ENCODE peak calls at places on chromosomes 4 and X, in seven cellular contexts. B, D, R, Z, W, L and I are unnamed samples.

GRCh38 chrX:3384330-3384729 is 37.9 kb upstream of the MXRA5 start:
- DNase-seq in Z (no peak), L (no peak), D (no peak), B (no peak), W (no peak), R (no peak), I (no peak)

GRCh38 chrX:10794203-10794630 is 173.8 kb upstream of the MID1 start:
- DNase-seq in L (no peak), B (no peak), R (no peak), D (no peak), Z (no peak), W (no peak), I (no peak)

GRCh38 chr4:77734928-77735327 is 84.2 kb downstream of the CNOT6L start:
- DNase-seq in Z (peak), W (no peak), L (no peak), B (no peak), D (no peak), R (no peak), I (no peak)

GRCh38 chr4:74100531-74100930 is 1.5 kb upstream of the CXCL2 start:
- DNase-seq in R (no peak), D (no peak), L (no peak), B (no peak), W (no peak), Z (no peak), I (no peak)

GRCh38 chrX:104187931-104188330 is 21.7 kb downstream of the FAM199X start:
- DNase-seq in D (no peak), L (no peak), R (no peak), B (no peak), Z (no peak), W (no peak), I (no peak)

GRCh38 chr4:77600521-77601451 is 4.8 kb upstream of the CXCL13 start:
- DNase-seq in L (no peak), Z (peak), D (no peak), B (peak), R (peak), W (no peak), I (no peak)

GRCh38 chrX:85365370-85365995 is 14.0 kb downstream of the POF1B start:
- DNase-seq in W (no peak), B (no peak), D (no peak), Z (no peak), R (no peak), L (no peak), I (no peak)

GRCh38 chrX:103549920-103550319 is 30.6 kb upstream of the RAB40A start:
- DNase-seq in D (no peak), W (no peak), B (no peak), R (no peak), L (no peak), Z (no peak), I (no peak)

GRCh38 chr4:79576480-79576803 is 168.4 kb upstream of the GK2 start:
- DNase-seq in R (peak), L (no peak), D (no peak), Z (no peak), W (no peak), B (no peak), I (no peak)

GRCh38 chr4:49032440-49033161 is 46.5 kb downstream of the CWH43 start:
- DNase-seq in Z (no peak), B (no peak), W (no peak), R (peak), D (no peak), L (no peak), I (no peak)

GRCh38 chr4:122045533-122045932 is 93.7 kb upstream of the TRPC3 start:
- DNase-seq in R (peak), Z (no peak), L (no peak), B (no peak), D (no peak), W (no peak), I (no peak)

GRCh38 chrX:68827256-68827655 is 1.6 kb upstream of the EFNB1 start:
- DNase-seq in R (no peak), B (no peak), Z (no peak), W (no peak), D (no peak), L (peak), I (no peak)

GRCh38 chr4:118086334-118086733 is 52.0 kb downstream of the NDST3 start:
- DNase-seq in L (no peak), R (no peak), Z (no peak), B (no peak), W (no peak), D (no peak), I (no peak)
- TF ChIP-seq EP300 in L (no peak), R (no peak), Z (no peak), B (no peak), W (no peak), D (no peak), I (no peak)

GRCh38 chr4:94409947-94410346 is 41.8 kb upstream of the PDLIM5 start:
- DNase-seq in R (no peak), Z (no peak), L (no peak), B (no peak), W (no peak), D (no peak), I (no peak)

GRCh38 chr4:94411296-94411695 is 40.4 kb upstream of the PDLIM5 start:
- DNase-seq in D (no peak), B (no peak), Z (no peak), L (no peak), R (no peak), W (no peak), I (no peak)

GRCh38 chr4:94410678-94411206 is 41.0 kb upstream of the PDLIM5 start:
- DNase-seq in B (no peak), D (no peak), Z (peak), W (peak), R (peak), L (no peak), I (peak)

GRCh38 chr4:94413085-94413685 is 38.6 kb upstream of the PDLIM5 start:
- DNase-seq in Z (no peak), R (no peak), W (no peak), B (no peak), D (no peak), L (no peak), I (no peak)

DNA sequence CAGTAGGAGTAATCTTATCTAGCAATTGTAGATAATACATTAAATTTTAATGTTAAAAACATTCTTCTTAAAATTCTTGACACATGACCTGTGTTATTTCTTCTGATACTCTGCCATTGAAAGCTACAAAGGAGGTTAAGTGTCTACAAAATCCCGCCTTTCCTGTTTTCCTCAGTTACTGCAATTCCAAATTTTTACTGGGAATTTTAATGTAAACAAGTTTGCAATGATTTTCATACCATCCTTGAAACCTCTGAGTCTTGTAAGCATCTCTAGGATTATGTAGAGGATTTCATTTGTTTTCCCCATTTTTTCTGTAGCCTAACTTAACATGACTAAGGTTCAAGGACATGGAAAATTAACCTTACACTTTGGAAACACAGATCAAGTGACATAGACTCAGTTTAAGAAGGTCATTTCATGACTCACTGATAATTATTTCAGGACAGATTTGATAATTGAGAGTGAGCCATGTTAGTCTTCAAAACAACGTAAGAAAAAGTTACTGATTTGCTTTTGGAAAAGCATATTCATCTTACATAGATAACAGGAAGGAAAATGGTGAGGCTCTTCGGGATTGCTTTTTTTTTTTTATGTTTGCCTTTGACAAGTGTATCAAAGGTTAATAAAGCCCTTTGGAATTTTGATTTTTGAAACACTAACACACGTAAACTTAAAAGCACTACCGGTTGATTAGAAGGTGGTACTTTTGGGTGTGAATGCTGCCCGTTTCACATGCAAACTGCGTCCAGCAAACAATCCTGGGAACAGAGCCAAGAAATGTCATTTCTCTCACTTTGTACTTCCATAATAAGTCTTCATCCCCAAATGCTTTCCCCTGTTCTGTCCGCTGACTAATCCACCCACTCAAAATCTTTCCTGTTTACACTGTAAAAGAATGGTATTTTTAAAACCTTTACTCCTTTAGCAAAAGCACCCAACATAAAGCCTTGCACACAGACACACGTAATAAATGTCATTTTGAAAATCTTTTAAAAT is 39.4 kb upstream of the PDLIM5 start:
- DNase-seq in D (no peak), R (peak), Z (no peak), L (no peak), W (peak), B (no peak), I (no peak)
- H3K4me3 ChIP-seq in D (peak), R (peak), Z (no peak), L (peak), W (peak), B (no peak), I (no peak)

DNA sequence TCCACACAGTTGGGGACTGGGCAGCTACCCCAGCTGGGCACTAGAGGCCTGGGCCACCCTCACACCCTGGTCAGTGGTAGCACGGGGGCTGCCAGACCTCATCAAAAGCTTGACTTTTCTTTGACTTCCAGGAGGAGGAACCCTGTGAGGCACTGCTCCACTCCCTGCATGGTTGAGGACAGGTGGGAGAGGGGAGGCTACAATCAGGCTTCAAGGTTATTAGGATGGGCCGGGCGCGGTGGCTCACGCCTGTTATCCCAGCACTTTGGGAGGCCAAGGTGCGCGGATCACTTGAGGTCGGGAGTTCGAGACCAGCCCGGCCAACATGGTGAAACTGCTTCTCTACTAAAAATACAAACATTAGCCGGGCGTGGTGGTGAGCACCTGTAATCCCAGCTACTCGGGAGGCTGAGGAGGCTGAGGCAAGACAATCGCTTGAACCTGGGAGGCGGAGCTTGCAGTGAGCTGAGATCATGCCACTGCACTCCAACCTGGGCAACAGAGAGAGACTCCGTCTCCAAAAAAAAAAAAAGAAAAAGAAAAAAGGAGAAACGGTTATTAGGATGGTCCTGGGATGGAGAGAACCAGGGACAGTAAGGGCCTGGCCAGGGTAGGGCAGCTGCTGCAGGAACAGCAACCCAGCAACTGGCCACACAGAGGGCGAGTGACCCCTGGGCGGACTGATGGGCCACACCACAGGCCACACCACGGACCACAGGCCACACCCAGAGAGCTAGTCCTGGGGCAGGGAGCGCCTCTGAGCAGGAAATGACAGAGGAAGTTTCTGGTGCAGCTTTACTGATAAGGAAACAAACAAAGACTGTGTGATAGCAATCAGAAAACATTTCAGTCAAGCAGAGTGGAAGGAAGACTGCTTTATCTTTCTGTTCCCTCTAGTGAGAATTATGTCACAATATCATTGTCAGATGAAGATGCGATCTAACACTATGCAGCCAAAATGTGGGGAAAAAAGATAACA is 20.5 kb upstream of the OPN1LW start:
- DNase-seq in R (peak), Z (peak), L (no peak), D (no peak), W (no peak), B (peak), I (peak)
- TF ChIP-seq EP300 in R (no peak), Z (no peak), L (no peak), D (no peak), W (no peak), B (no peak), I (no peak)

DNA sequence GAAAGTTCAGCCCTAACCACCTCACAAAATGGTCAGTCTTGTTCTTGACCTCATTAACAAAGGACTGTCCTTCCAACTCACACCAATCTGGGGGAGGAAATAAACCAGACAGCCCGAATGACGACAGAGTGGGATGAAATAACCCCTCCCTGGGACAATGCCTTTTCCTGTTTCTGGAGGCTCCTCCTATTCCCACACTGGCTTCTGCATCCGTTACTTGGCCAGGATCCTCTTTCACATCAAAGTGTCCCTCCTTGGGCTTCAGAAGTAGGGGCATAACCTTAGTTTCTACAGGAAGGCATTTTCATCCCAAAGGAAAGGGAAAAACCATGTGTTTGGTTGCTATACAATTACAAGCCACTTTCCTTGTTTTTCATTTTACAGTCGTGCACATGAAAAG is 59.8 kb upstream of the RPL34 start:
- DNase-seq in R (no peak), B (no peak), D (no peak), L (no peak), Z (no peak), W (no peak), I (no peak)
- H3K4me3 ChIP-seq in R (no peak), B (no peak), D (no peak), L (no peak), Z (no peak), W (no peak), I (no peak)

GRCh38 chr4:169619958-169620845 is at the start of gene CLCN3:
- DNase-seq in D (peak), L (peak), B (peak), R (peak), Z (peak), W (peak), I (peak)
- TF ChIP-seq EP300 in D (no peak), L (peak), B (no peak), R (no peak), Z (peak), W (no peak), I (peak)

GRCh38 chrX:34585561-34585960 is 71.5 kb downstream of the TMEM47 start:
- DNase-seq in R (no peak), L (no peak), B (no peak), Z (no peak), D (no peak), W (no peak), I (no peak)
- H3K4me3 ChIP-seq in R (no peak), L (no peak), B (no peak), Z (no peak), D (no peak), W (no peak), I (no peak)

GRCh38 chr4:6180841-6181631 is 19.3 kb downstream of the JAKMIP1 start:
- DNase-seq in Z (no peak), L (no peak), B (no peak), D (no peak), R (no peak), W (no peak), I (no peak)
- TF ChIP-seq EP300 in Z (no peak), L (no peak), B (no peak), D (no peak), R (no peak), W (no peak), I (no peak)

GRCh38 chrX:38750551-38750950 is 50.7 kb upstream of the MID1IP1 start:
- DNase-seq in B (no peak), R (no peak), D (no peak), L (no peak), Z (no peak), W (no peak), I (no peak)
- H3K4me3 ChIP-seq in B (no peak), R (no peak), D (no peak), L (no peak), Z (no peak), W (no peak), I (no peak)

GRCh38 chr4:16759781-16760459 is 138.5 kb downstream of the LDB2 start:
- DNase-seq in L (no peak), B (no peak), D (no peak), W (no peak), Z (no peak), R (no peak), I (no peak)

GRCh38 chr4:16754104-16754503 is 144.3 kb downstream of the LDB2 start:
- DNase-seq in Z (no peak), W (no peak), D (no peak), L (no peak), B (no peak), R (no peak), I (no peak)

GRCh38 chr4:16758206-16758605 is 140.2 kb downstream of the LDB2 start:
- DNase-seq in Z (no peak), W (no peak), B (no peak), R (no peak), D (no peak), L (no peak), I (no peak)

GRCh38 chr4:16758816-16759215 is 139.6 kb downstream of the LDB2 start:
- DNase-seq in W (no peak), B (no peak), D (no peak), R (no peak), Z (no peak), L (no peak), I (no peak)

GRCh38 chr4:16757080-16757521 is 141.3 kb downstream of the LDB2 start:
- DNase-seq in Z (no peak), L (no peak), B (no peak), D (no peak), R (no peak), W (no peak), I (no peak)
- TF ChIP-seq EP300 in Z (no peak), L (no peak), B (no peak), D (no peak), R (no peak), W (no peak), I (no peak)